ENCODE peak calls at places on chromosomes 4 and X, in five cellular contexts. H, C, Y, A and D are unnamed samples.

GRCh38 chrX:154430916-154431315 is 2.4 kb downstream of the ATP6AP1 start:
- DNase-seq in H (no peak), C (no peak), Y (no peak), A (no peak), D (no peak)

GRCh38 chrX:12950851-12951589 is 23.9 kb upstream of the TMSB4X start:
- DNase-seq in H (peak; percentile 73), C (peak; percentile 39), Y (no peak), A (peak; percentile 26), D (peak; percentile 69)

GRCh38 chr4:37516057-37516775 is 170.0 kb downstream of the RELL1 start:
- DNase-seq in H (no peak), C (no peak), Y (no peak), A (no peak), D (no peak)

GRCh38 chr4:10741221-10741620 is 56.7 kb upstream of the CLNK start:
- DNase-seq in H (no peak), C (no peak), Y (peak; percentile 17), A (no peak), D (no peak)

GRCh38 chr4:15610855-15611254 is 44.3 kb downstream of the FBXL5 start:
- DNase-seq in H (no peak), C (no peak), Y (no peak), A (no peak), D (no peak)

GRCh38 chrX:140764401-140764919 is 54.9 kb downstream of the LINC00632 start:
- DNase-seq in H (no peak), C (peak; percentile 22), Y (peak; percentile 54), A (no peak), D (no peak)

GRCh38 chr4:183960021-183960420 is 54.9 kb downstream of the STOX2 start:
- DNase-seq in H (no peak), C (peak; percentile 78), Y (peak; percentile 72), A (no peak), D (peak; percentile 6)

GRCh38 chrX:105564536-105564935 is 257.8 kb upstream of the NRK start:
- DNase-seq in H (no peak), C (no peak), Y (peak; percentile 20), A (no peak), D (no peak)

DNA sequence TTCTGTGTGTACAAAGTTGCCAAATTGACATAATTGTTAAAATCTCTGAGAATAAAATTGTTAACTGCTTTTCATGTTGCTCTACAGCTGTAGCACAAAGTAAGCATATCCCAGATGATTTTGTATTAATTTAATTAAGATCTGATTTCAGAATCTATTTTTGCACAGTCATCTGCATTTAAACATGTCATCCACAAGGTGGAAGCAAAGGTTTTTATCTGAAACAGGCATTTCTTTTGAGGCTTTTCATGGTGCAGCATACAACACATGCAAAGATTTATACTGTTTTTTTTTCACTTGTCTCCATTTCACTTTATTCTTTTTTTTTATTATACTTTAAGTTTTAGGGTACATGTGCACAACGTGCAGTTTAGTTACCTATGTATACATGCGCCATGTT is 51.2 kb downstream of the GC start:
- DNase-seq in H (no peak), C (peak; percentile 2), Y (peak; percentile 58), A (peak; percentile 13), D (peak; percentile 21)
- TF ChIP-seq MXI1 in H (no peak), C (no peak), Y (no peak), A (no peak), D (no peak)

GRCh38 chr4:77538144-77538543 is 67.5 kb upstream of the CXCL13 start:
- DNase-seq in H (no peak), C (no peak), Y (peak; percentile 6), A (no peak), D (no peak)
- TF ChIP-seq MXI1 in H (no peak), C (no peak), Y (no peak), A (no peak), D (no peak)

DNA sequence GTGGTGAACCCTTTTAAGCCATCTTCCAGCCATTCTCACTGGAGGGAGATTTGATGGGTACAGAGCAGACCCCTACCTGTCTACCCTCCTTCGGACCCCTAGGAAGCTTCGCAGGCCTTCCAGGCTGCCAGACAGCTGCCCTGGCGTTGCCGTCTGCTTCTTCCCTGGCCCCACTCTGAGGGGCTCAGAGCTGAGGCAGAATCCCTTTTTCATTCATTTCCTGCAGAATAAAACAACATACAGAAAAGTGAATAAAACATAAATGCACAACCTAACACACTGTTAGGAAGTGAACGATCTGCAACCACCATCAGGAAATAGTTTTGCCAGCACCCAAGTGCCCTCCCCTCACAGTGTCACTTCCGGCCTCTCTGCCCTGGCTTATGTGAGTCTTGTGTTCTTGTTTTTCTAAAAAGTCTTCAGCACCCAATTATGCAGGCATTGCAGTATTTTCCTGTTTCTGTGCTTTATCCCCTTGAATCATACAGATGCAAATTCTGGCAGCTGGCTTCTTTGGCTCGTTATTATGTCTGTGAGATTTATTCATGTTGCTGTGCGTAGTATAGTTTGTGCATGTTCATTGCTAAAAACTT is 5.6 kb upstream of the ADD1 start:
- DNase-seq in H (no peak), C (peak; percentile 30), Y (peak; percentile 39), A (no peak), D (no peak)
- TF ChIP-seq MXI1 in H (no peak), C (no peak), Y (no peak), A (no peak), D (no peak)

GRCh38 chr4:85151349-85151748 is 184.9 kb upstream of the WDFY3 start:
- DNase-seq in H (no peak), C (no peak), Y (no peak), A (no peak), D (no peak)

GRCh38 chr4:85151786-85152185 is 185.3 kb upstream of the WDFY3 start:
- DNase-seq in H (no peak), C (no peak), Y (no peak), A (no peak), D (no peak)

GRCh38 chr4:85152490-85152889 is 186.0 kb upstream of the WDFY3 start:
- DNase-seq in H (no peak), C (no peak), Y (no peak), A (no peak), D (no peak)

GRCh38 chr4:85149656-85150055 is 183.2 kb upstream of the WDFY3 start:
- DNase-seq in H (no peak), C (no peak), Y (peak; percentile 4), A (no peak), D (no peak)

GRCh38 chr4:85147481-85148076 is 181.1 kb upstream of the WDFY3 start:
- DNase-seq in H (peak; percentile 11), C (peak; percentile 52), Y (peak; percentile 54), A (peak; percentile 50), D (peak; percentile 29)
- TF ChIP-seq MXI1 in H (no peak), C (no peak), Y (no peak), A (no peak), D (no peak)

DNA sequence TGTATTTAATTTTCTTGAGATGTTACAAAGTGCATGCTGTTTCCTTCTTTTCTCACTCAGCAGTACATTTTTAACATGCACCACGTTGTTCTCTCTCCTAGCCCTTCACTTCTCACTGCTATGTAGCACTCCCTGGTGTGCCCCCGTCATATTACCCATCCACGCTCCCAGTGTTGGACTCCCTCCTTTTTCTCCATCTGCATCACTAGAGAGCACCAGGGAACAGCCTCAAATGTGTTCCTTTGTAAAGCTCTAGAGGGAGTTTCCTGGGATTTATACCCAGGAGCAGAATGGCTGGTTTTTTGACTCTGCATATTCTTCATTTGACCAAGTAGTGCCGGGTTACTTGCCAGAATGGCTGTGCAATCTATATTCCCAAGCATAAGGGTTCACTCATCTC is 240.3 kb upstream of the ANXA3 start:
- DNase-seq in H (no peak), C (no peak), Y (no peak), A (no peak), D (no peak)
- TF ChIP-seq MXI1 in H (no peak), C (no peak), Y (no peak), A (no peak), D (no peak)

GRCh38 chrX:49166914-49167739 is 4.6 kb downstream of the MAGIX start:
- DNase-seq in H (peak; percentile 51), C (peak; percentile 30), Y (peak; percentile 73), A (no peak), D (peak; percentile 45)
- TF ChIP-seq MXI1 in H (no peak), C (no peak), Y (no peak), A (no peak), D (no peak)